ENCODE peak calls at places on chromosomes 12 and 14, in five cellular contexts. Z is Calu3; K is fibroblast of pulmonary artery; M is IMR-90; O is stimulated activated CD4-positive, alpha-beta T cell treated with anti-CD3 and anti-CD28 coated beads, Interleukin-1b, Interleukin-23, amount 100 ng/mL, for 1 hour. E is an unnamed sample.

GRCh38 chr12:50186667-50187066 is 19.5 kb upstream of the CERS5 start:
- DNase-seq in K (no peak), Z (no peak), O (no peak), M (peak), E (no peak)

GRCh38 chr12:95790912-95791849 is 617 bp upstream of the NTN4 start:
- DNase-seq in Z (peak), M (peak), O (no peak), K (no peak), E (peak)

GRCh38 chr12:116919247-116919671 is 8.5 kb downstream of the FBXW8 start:
- DNase-seq in Z (peak), O (no peak), K (no peak), M (no peak), E (peak)

GRCh38 chr12:52085682-52086180 is 6.2 kb downstream of the SMIM41 start:
- DNase-seq in M (no peak), Z (no peak), K (no peak), O (no peak), E (no peak)

GRCh38 chr14:99599440-99599839 is 4.6 kb downstream of the CCDC85C start:
- DNase-seq in K (no peak), M (no peak), O (no peak), Z (no peak), E (no peak)

GRCh38 chr12:17954788-17955187 is 135.2 kb downstream of the RERGL start:
- DNase-seq in Z (no peak), M (no peak), O (no peak), K (no peak), E (no peak)

GRCh38 chr12:20184514-20184913 is 183.8 kb upstream of the PDE3A start:
- DNase-seq in K (no peak), M (no peak), O (no peak), Z (no peak), E (no peak)

GRCh38 chr14:89422181-89422951 is 5.3 kb upstream of the FOXN3 start:
- DNase-seq in O (peak), M (peak), Z (peak), K (peak), E (peak)

GRCh38 chr14:74135386-74135785 is 50.6 kb downstream of the LIN52 start:
- DNase-seq in M (peak), Z (no peak), O (no peak), K (peak), E (no peak)

GRCh38 chr14:90592655-90593054 is 195.8 kb downstream of the CALM1 start:
- DNase-seq in O (no peak), M (no peak), K (no peak), Z (no peak), E (no peak)

GRCh38 chr14:21106506-21107359 is 5.9 kb downstream of the TMEM253 start:
- DNase-seq in O (peak), K (peak), Z (peak), M (peak), E (peak)

GRCh38 chr12:66648336-66648735 is 30.5 kb downstream of the GRIP1 start:
- DNase-seq in K (no peak), M (peak), Z (peak), O (no peak), E (no peak)

GRCh38 chr12:108599948-108600701 is 2.2 kb upstream of the TMEM119 start:
- DNase-seq in O (no peak), K (no peak), Z (no peak), M (no peak), E (no peak)

GRCh38 chr12:74722709-74723108 is 185.1 kb downstream of the ATXN7L3B start:
- DNase-seq in K (peak), Z (peak), M (no peak), O (no peak), E (no peak)

GRCh38 chr12:58916891-58917570 is 3.3 kb downstream of the LRIG3 start:
- DNase-seq in K (peak), O (no peak), M (peak), Z (peak), E (peak)

GRCh38 chr12:131101703-131102492 is 148.2 kb downstream of the ADGRD1 start:
- DNase-seq in Z (no peak), O (no peak), M (no peak), K (no peak), E (no peak)

GRCh38 chr12:117466677-117467362 is 105.4 kb upstream of the NOS1 start:
- DNase-seq in K (no peak), Z (no peak), M (no peak), O (no peak), E (no peak)

GRCh38 chr12:29521951-29522350 is 24.5 kb upstream of the OVCH1 start:
- DNase-seq in O (no peak), K (peak), Z (no peak), M (peak), E (no peak)

GRCh38 chr14:79253576-79253975 is 957.7 kb downstream of the DIO2 start:
- DNase-seq in O (no peak), M (no peak), Z (no peak), K (no peak), E (no peak)

GRCh38 chr12:71626768-71627167 is 36.9 kb downstream of the ZFC3H1 start:
- DNase-seq in O (no peak), Z (no peak), M (peak), K (peak), E (no peak)

GRCh38 chr12:75892779-75893408 is 138.7 kb downstream of the PHLDA1 start:
- DNase-seq in K (peak), Z (peak), O (no peak), M (peak), E (no peak)

GRCh38 chr12:9319044-9319841 is 111.0 kb upstream of the PZP start:
- DNase-seq in M (no peak), Z (no peak), O (no peak), K (peak), E (no peak)

GRCh38 chr12:10365716-10366433 is 24.0 kb downstream of the KLRK1 start:
- DNase-seq in K (peak), M (peak), O (no peak), Z (no peak), E (no peak)

GRCh38 chr12:45725631-45726593 is 3.6 kb upstream of the ARID2 start:
- DNase-seq in M (peak), O (no peak), K (peak), Z (peak), E (peak)

GRCh38 chr14:91897121-91897701 is 29.9 kb upstream of the TC2N start:
- DNase-seq in O (no peak), Z (no peak), M (peak), K (peak), E (no peak)

GRCh38 chr14:38248629-38249028 is 7.3 kb downstream of the CLEC14A start:
- DNase-seq in K (no peak), M (no peak), Z (no peak), O (no peak), E (no peak)

GRCh38 chr12:10220398-10221077 is 7.9 kb downstream of the GABARAPL1 start:
- DNase-seq in Z (no peak), K (peak), O (no peak), M (peak), E (peak)